ENCODE peak calls at places on chromosomes 12 and 14, in ten cellular contexts. M is GM12892; X is NCI-H1105; A is stimulated activated CD8-positive, alpha-beta memory T cell treated with anti-CD3 and anti-CD28 coated beads, Interleukin-12 subunit alpha, Interleukin-12 subunit beta, amount 100 ng/mL, for 1 hour; E is HFFc6; Z is frontal cortex; O is T-helper 9 cell; B is CD4-positive, alpha-beta memory T cell; U is T-helper 1 cell; N is SW480. I is an unnamed sample.

GRCh38 chr14:64507376-64508156 is 3.0 kb downstream of the ZBTB1 start:
- DNase-seq in M (no peak), X (no peak), A (no peak), E (peak; percentile 20), Z (no peak), O (no peak), B (no peak), U (peak; percentile 10), N (no peak), I (peak; percentile 8)

GRCh38 chr12:31773867-31774266 is 45.0 kb upstream of the AMN1 start:
- DNase-seq in M (no peak), X (no peak), A (no peak), E (no peak), Z (no peak), O (no peak), B (no peak), U (no peak), N (no peak), I (no peak)

GRCh38 chr12:97097734-97098133 is 190.7 kb downstream of the NEDD1 start:
- DNase-seq in M (no peak), X (no peak), A (no peak), E (no peak), Z (no peak), O (no peak), B (no peak), U (no peak), N (no peak), I (no peak)

GRCh38 chr12:53410951-53411350 is 12.7 kb upstream of the AMHR2 start:
- DNase-seq in M (no peak), X (no peak), A (no peak), E (no peak), Z (no peak), O (no peak), B (no peak), U (no peak), N (no peak), I (no peak)

GRCh38 chr12:77204055-77204454 is 138.7 kb upstream of the E2F7 start:
- DNase-seq in M (no peak), X (no peak), A (no peak), E (no peak), Z (no peak), O (no peak), B (no peak), U (no peak), N (no peak), I (no peak)

GRCh38 chr12:109581856-109582255 is 8.3 kb downstream of the MVK start:
- DNase-seq in M (no peak), X (no peak), A (no peak), E (peak; percentile 5), Z (no peak), O (no peak), B (no peak), U (no peak), N (peak; percentile 60), I (no peak)

GRCh38 chr12:12786716-12787601 is 1.5 kb downstream of the APOLD1 start:
- DNase-seq in M (peak; percentile 88), X (peak; percentile 82), A (peak; percentile 46), E (peak; percentile 75), Z (peak; percentile 80), O (peak; percentile 56), B (peak; percentile 76), U (peak; percentile 79), N (peak; percentile 92), I (peak; percentile 58)

GRCh38 chr14:60637490-60638452 is 11.5 kb downstream of the SIX1 start:
- DNase-seq in M (no peak), X (no peak), A (no peak), E (no peak), Z (no peak), O (no peak), B (no peak), U (no peak), N (no peak), I (no peak)

GRCh38 chr14:72776701-72777255 is 117.1 kb downstream of the DPF3 start:
- DNase-seq in M (no peak), X (no peak), A (no peak), E (no peak), Z (no peak), O (no peak), B (no peak), U (no peak), N (no peak), I (no peak)

GRCh38 chr12:125065021-125065752 is at the start of gene AACS:
- DNase-seq in M (peak; percentile 95), X (peak; percentile 77), A (peak; percentile 62), E (peak; percentile 59), Z (peak; percentile 96), O (peak; percentile 80), B (peak; percentile 65), U (peak; percentile 71), N (peak; percentile 65), I (peak; percentile 61)

GRCh38 chr12:38985961-38986360 is 80.6 kb upstream of the CPNE8 start:
- DNase-seq in M (no peak), X (no peak), A (no peak), E (no peak), Z (no peak), O (no peak), B (no peak), U (no peak), N (no peak), I (no peak)

GRCh38 chr14:25122188-25122587 is 72.2 kb upstream of the STXBP6 start:
- DNase-seq in M (no peak), X (no peak), A (no peak), E (peak; percentile 44), Z (no peak), O (no peak), B (no peak), U (no peak), N (no peak), I (no peak)

I was measured in effector memory CD4-positive, alpha-beta T cell.